ENCODE peak calls at places on chromosomes 1 and 21, in nine cellular contexts. One of them, this sample, is unnamed.

GRCh38 chr1:206937437-206937836 is 8.8 kb downstream of the PIGR start:
- DNase-seq in H54: no peak
- DNase-seq in activated CD8-positive, alpha-beta T cell treated with anti-CD3 and anti-CD28 coated beads for 36 hours: no peak
- DNase-seq in type B pancreatic cell: no peak
- DNase-seq in anterior cingulate cortex: no peak
- DNase-seq in neural crest cell: no peak
- DNase-seq in CD4-positive, CD25-positive, alpha-beta regulatory T cell: no peak
- DNase-seq in NCI-H1436: no peak
- DNase-seq in WTC11: no peak
- DNase-seq in this sample: no peak

GRCh38 chr1:207355060-207355459 is 33.6 kb downstream of the CD55 start:
- DNase-seq in H54: no peak
- DNase-seq in activated CD8-positive, alpha-beta T cell treated with anti-CD3 and anti-CD28 coated beads for 36 hours: no peak
- DNase-seq in type B pancreatic cell: no peak
- DNase-seq in anterior cingulate cortex: no peak
- DNase-seq in neural crest cell: no peak
- DNase-seq in CD4-positive, CD25-positive, alpha-beta regulatory T cell: no peak
- DNase-seq in NCI-H1436: no peak
- DNase-seq in WTC11: no peak
- DNase-seq in this sample: no peak

GRCh38 chr1:198605426-198605825 is 33.4 kb upstream of the PTPRC start:
- DNase-seq in H54: no peak
- DNase-seq in activated CD8-positive, alpha-beta T cell treated with anti-CD3 and anti-CD28 coated beads for 36 hours: peak
- DNase-seq in type B pancreatic cell: no peak
- DNase-seq in anterior cingulate cortex: no peak
- DNase-seq in neural crest cell: peak
- DNase-seq in CD4-positive, CD25-positive, alpha-beta regulatory T cell: no peak
- DNase-seq in NCI-H1436: no peak
- DNase-seq in WTC11: peak
- DNase-seq in this sample: no peak

GRCh38 chr1:206897175-206897574 is at the start of gene IL24:
- DNase-seq in H54: no peak
- DNase-seq in activated CD8-positive, alpha-beta T cell treated with anti-CD3 and anti-CD28 coated beads for 36 hours: peak
- DNase-seq in type B pancreatic cell: no peak
- DNase-seq in anterior cingulate cortex: no peak
- DNase-seq in neural crest cell: no peak
- DNase-seq in CD4-positive, CD25-positive, alpha-beta regulatory T cell: no peak
- DNase-seq in NCI-H1436: no peak
- DNase-seq in WTC11: no peak
- DNase-seq in this sample: no peak

GRCh38 chr1:53769780-53770179 is 30.8 kb upstream of the GLIS1 start:
- DNase-seq in H54: no peak
- DNase-seq in activated CD8-positive, alpha-beta T cell treated with anti-CD3 and anti-CD28 coated beads for 36 hours: no peak
- DNase-seq in type B pancreatic cell: no peak
- DNase-seq in anterior cingulate cortex: no peak
- DNase-seq in neural crest cell: no peak
- DNase-seq in CD4-positive, CD25-positive, alpha-beta regulatory T cell: no peak
- DNase-seq in NCI-H1436: no peak
- DNase-seq in WTC11: no peak
- DNase-seq in this sample: no peak

GRCh38 chr21:44984792-44985440 is 45.1 kb downstream of the SLX9 start:
- DNase-seq in H54: no peak
- DNase-seq in activated CD8-positive, alpha-beta T cell treated with anti-CD3 and anti-CD28 coated beads for 36 hours: no peak
- DNase-seq in type B pancreatic cell: no peak
- DNase-seq in anterior cingulate cortex: no peak
- DNase-seq in neural crest cell: no peak
- DNase-seq in CD4-positive, CD25-positive, alpha-beta regulatory T cell: no peak
- DNase-seq in NCI-H1436: no peak
- DNase-seq in WTC11: peak
- DNase-seq in this sample: no peak

GRCh38 chr1:1361982-1362423 is 3.6 kb upstream of the MXRA8 start:
- DNase-seq in H54: no peak
- DNase-seq in activated CD8-positive, alpha-beta T cell treated with anti-CD3 and anti-CD28 coated beads for 36 hours: no peak
- DNase-seq in type B pancreatic cell: no peak
- DNase-seq in anterior cingulate cortex: no peak
- DNase-seq in neural crest cell: no peak
- DNase-seq in CD4-positive, CD25-positive, alpha-beta regulatory T cell: no peak
- DNase-seq in NCI-H1436: no peak
- DNase-seq in WTC11: peak
- DNase-seq in this sample: no peak

GRCh38 chr1:3943806-3944620 is 43.9 kb upstream of the C1orf174 start:
- DNase-seq in H54: no peak
- DNase-seq in activated CD8-positive, alpha-beta T cell treated with anti-CD3 and anti-CD28 coated beads for 36 hours: no peak
- DNase-seq in type B pancreatic cell: no peak
- DNase-seq in anterior cingulate cortex: no peak
- DNase-seq in neural crest cell: no peak
- DNase-seq in CD4-positive, CD25-positive, alpha-beta regulatory T cell: no peak
- DNase-seq in NCI-H1436: no peak
- DNase-seq in WTC11: no peak
- DNase-seq in this sample: no peak

GRCh38 chr1:6285356-6285755 is 24.5 kb upstream of the GPR153 start:
- DNase-seq in H54: no peak
- DNase-seq in activated CD8-positive, alpha-beta T cell treated with anti-CD3 and anti-CD28 coated beads for 36 hours: no peak
- DNase-seq in type B pancreatic cell: no peak
- DNase-seq in anterior cingulate cortex: no peak
- DNase-seq in neural crest cell: no peak
- DNase-seq in CD4-positive, CD25-positive, alpha-beta regulatory T cell: no peak
- DNase-seq in NCI-H1436: no peak
- DNase-seq in WTC11: no peak
- DNase-seq in this sample: no peak

GRCh38 chr1:9728451-9729295 is 77.1 kb downstream of the PIK3CD start:
- DNase-seq in H54: no peak
- DNase-seq in activated CD8-positive, alpha-beta T cell treated with anti-CD3 and anti-CD28 coated beads for 36 hours: peak
- DNase-seq in type B pancreatic cell: no peak
- DNase-seq in anterior cingulate cortex: no peak
- DNase-seq in neural crest cell: no peak
- DNase-seq in CD4-positive, CD25-positive, alpha-beta regulatory T cell: peak
- DNase-seq in NCI-H1436: no peak
- DNase-seq in WTC11: no peak
- DNase-seq in this sample: no peak

GRCh38 chr1:99963041-99963795 is 6.6 kb upstream of the SLC35A3 start:
- DNase-seq in H54: peak
- DNase-seq in activated CD8-positive, alpha-beta T cell treated with anti-CD3 and anti-CD28 coated beads for 36 hours: no peak
- DNase-seq in type B pancreatic cell: no peak
- DNase-seq in anterior cingulate cortex: no peak
- DNase-seq in neural crest cell: no peak
- DNase-seq in CD4-positive, CD25-positive, alpha-beta regulatory T cell: no peak
- DNase-seq in NCI-H1436: no peak
- DNase-seq in WTC11: no peak
- DNase-seq in this sample: no peak

GRCh38 chr1:53822931-53823330 is 15.2 kb downstream of the NDC1 start:
- DNase-seq in H54: no peak
- DNase-seq in activated CD8-positive, alpha-beta T cell treated with anti-CD3 and anti-CD28 coated beads for 36 hours: no peak
- DNase-seq in type B pancreatic cell: no peak
- DNase-seq in anterior cingulate cortex: no peak
- DNase-seq in neural crest cell: no peak
- DNase-seq in CD4-positive, CD25-positive, alpha-beta regulatory T cell: no peak
- DNase-seq in NCI-H1436: no peak
- DNase-seq in WTC11: no peak
- DNase-seq in this sample: no peak

GRCh38 chr1:41767534-41767933 is 151.2 kb downstream of the HIVEP3 start:
- DNase-seq in H54: no peak
- DNase-seq in activated CD8-positive, alpha-beta T cell treated with anti-CD3 and anti-CD28 coated beads for 36 hours: no peak
- DNase-seq in type B pancreatic cell: no peak
- DNase-seq in anterior cingulate cortex: no peak
- DNase-seq in neural crest cell: no peak
- DNase-seq in CD4-positive, CD25-positive, alpha-beta regulatory T cell: no peak
- DNase-seq in NCI-H1436: no peak
- DNase-seq in WTC11: no peak
- DNase-seq in this sample: no peak

GRCh38 chr21:17537299-17537698 is 24.5 kb downstream of the CXADR start:
- DNase-seq in H54: no peak
- DNase-seq in activated CD8-positive, alpha-beta T cell treated with anti-CD3 and anti-CD28 coated beads for 36 hours: no peak
- DNase-seq in type B pancreatic cell: no peak
- DNase-seq in anterior cingulate cortex: no peak
- DNase-seq in neural crest cell: no peak
- DNase-seq in CD4-positive, CD25-positive, alpha-beta regulatory T cell: no peak
- DNase-seq in NCI-H1436: no peak
- DNase-seq in WTC11: no peak
- DNase-seq in this sample: no peak